ENCODE peak calls at places on chromosomes 2 and 18, in five cellular contexts. R is stimulated activated naive CD8-positive, alpha-beta T cell treated with anti-CD3 and anti-CD28 coated beads, Interleukin-15, amount 100 ng/mL, for 72 hours; K is fibroblast of lung; G is smooth muscle cell of the brain vasculature; S is amniotic epithelial cell. I is an unnamed sample.

GRCh38 chr2:132797551-132797950 is 127.5 kb upstream of the LYPD1 start:
- DNase-seq in G (no peak), S (peak; percentile 5), R (no peak), K (peak; percentile 20), I (no peak)

GRCh38 chr2:133506962-133507361 is 61.3 kb downstream of the NCKAP5 start:
- DNase-seq in G (no peak), R (no peak), K (no peak), S (no peak), I (no peak)

GRCh38 chr2:18402-19271 is 27.7 kb downstream of the FAM110C start:
- DNase-seq in S (no peak), G (no peak), R (no peak), K (no peak), I (no peak)

GRCh38 chr2:145197944-145198343 is 678.0 kb upstream of the ZEB2 start:
- DNase-seq in R (no peak), G (no peak), K (no peak), S (no peak), I (no peak)

GRCh38 chr2:119049968-119050657 is 108.1 kb downstream of the MARCO start:
- DNase-seq in S (peak; percentile 27), R (no peak), G (no peak), K (no peak), I (no peak)

GRCh38 chr2:86027913-86028762 is 77.5 kb downstream of the POLR1A start:
- DNase-seq in S (no peak), K (no peak), R (no peak), G (no peak), I (no peak)

GRCh38 chr2:46828039-46828438 is 87.6 kb downstream of the MCFD2 start:
- DNase-seq in K (no peak), S (no peak), G (no peak), R (no peak), I (no peak)

GRCh38 chr2:144341538-144341937 is 178.4 kb downstream of the ZEB2 start:
- DNase-seq in R (no peak), S (no peak), G (no peak), K (no peak), I (no peak)

GRCh38 chr18:9694174-9694573 is 13.9 kb upstream of the RAB31 start:
- DNase-seq in G (no peak), K (no peak), R (no peak), S (no peak), I (no peak)

GRCh38 chr2:163934134-163934533 is 198.3 kb upstream of the FIGN start:
- DNase-seq in S (no peak), R (no peak), G (no peak), K (no peak), I (no peak)

GRCh38 chr18:30481871-30482270 is 560.7 kb downstream of the DSC3 start:
- DNase-seq in S (no peak), G (no peak), R (no peak), K (no peak), I (no peak)

GRCh38 chr2:137676348-137676747 is 287.9 kb upstream of the HNMT start:
- DNase-seq in S (no peak), R (no peak), G (no peak), K (no peak), I (no peak)

GRCh38 chr2:134199123-134199522 is 54.7 kb upstream of the MGAT5 start:
- DNase-seq in G (no peak), K (peak; percentile 14), S (peak; percentile 59), R (no peak), I (no peak)

GRCh38 chr2:66541646-66542045 is 106.7 kb downstream of the MEIS1 start:
- DNase-seq in R (no peak), K (no peak), S (no peak), G (no peak), I (no peak)

GRCh38 chr2:27123302-27124150 is at the start of gene ABHD1:
- DNase-seq in R (peak; percentile 56), S (no peak), K (no peak), G (no peak), I (no peak)

GRCh38 chr2:15145046-15145817 is 415.9 kb downstream of the NBAS start:
- DNase-seq in G (no peak), R (no peak), S (peak; percentile 24), K (no peak), I (no peak)

GRCh38 chr18:70288171-70288850 is 534 bp upstream of the SOCS6 start:
- DNase-seq in S (peak; percentile 33), R (no peak), G (no peak), K (peak; percentile 50), I (no peak)

GRCh38 chr2:19881221-19881620 is 20.6 kb downstream of the TTC32 start:
- DNase-seq in S (no peak), K (no peak), R (no peak), G (no peak), I (no peak)

GRCh38 chr2:33583194-33583938 is 15.7 kb downstream of the FAM98A start:
- DNase-seq in G (peak; percentile 28), R (no peak), S (peak; percentile 22), K (peak; percentile 65), I (no peak)

GRCh38 chr18:26650310-26651285 is 102.2 kb upstream of the KCTD1 start:
- DNase-seq in K (no peak), S (no peak), G (no peak), R (no peak), I (no peak)

GRCh38 chr2:239832101-239832994 is 192.8 kb downstream of the NDUFA10 start:
- DNase-seq in S (no peak), K (no peak), R (no peak), G (no peak), I (no peak)